ENCODE peak calls at places on chromosomes 7 and 10, in eight cellular contexts. A, P, U, Y, D, W, L and X are unnamed samples.

GRCh38 chr7:111741811-111742240 is 179.5 kb upstream of the IMMP2L start:
- DNase-seq in A (peak; percentile 64), P (peak; percentile 92), U (peak; percentile 65), Y (peak; percentile 71), D (peak; percentile 69), W (peak; percentile 86), L (no peak), X (no peak)

GRCh38 chr7:28225581-28225980 is 45.0 kb upstream of the JAZF1 start:
- DNase-seq in A (no peak), P (no peak), U (no peak), Y (no peak), D (no peak), W (no peak), L (no peak), X (no peak)

GRCh38 chr10:3186365-3186764 is 13.8 kb upstream of the PITRM1 start:
- DNase-seq in A (no peak), P (no peak), U (no peak), Y (no peak), D (no peak), W (no peak), L (no peak), X (peak; percentile 3)

GRCh38 chr10:100717166-100717565 is 28.2 kb upstream of the PAX2 start:
- DNase-seq in A (no peak), P (no peak), U (no peak), Y (no peak), D (no peak), W (no peak), L (no peak), X (no peak)

GRCh38 chr7:12157517-12157916 is 53.6 kb upstream of the TMEM106B start:
- DNase-seq in A (no peak), P (no peak), U (no peak), Y (no peak), D (no peak), W (no peak), L (no peak), X (no peak)

GRCh38 chr10:133027480-133027879 is 60.2 kb upstream of the ADGRA1 start:
- DNase-seq in A (no peak), P (no peak), U (no peak), Y (no peak), D (no peak), W (no peak), L (no peak), X (no peak)

GRCh38 chr10:42690449-42691360 is 52.3 kb upstream of the ZNF33B start:
- DNase-seq in A (no peak), P (peak; percentile 72), U (peak; percentile 80), Y (no peak), D (peak; percentile 2), W (peak; percentile 67), L (no peak), X (no peak)

GRCh38 chr10:31757374-31757773 is 171.3 kb downstream of the ARHGAP12 start:
- DNase-seq in A (no peak), P (no peak), U (no peak), Y (no peak), D (no peak), W (no peak), L (no peak), X (no peak)

GRCh38 chr7:96320437-96320836 is 1.5 kb downstream of the SLC25A13 start:
- DNase-seq in A (peak; percentile 44), P (no peak), U (no peak), Y (peak; percentile 8), D (no peak), W (peak; percentile 56), L (no peak), X (no peak)

GRCh38 chr7:54615545-54615944 is 73.4 kb downstream of the VSTM2A start:
- DNase-seq in A (no peak), P (no peak), U (no peak), Y (no peak), D (no peak), W (no peak), L (no peak), X (no peak)

GRCh38 chr10:69413221-69413865 is 3.4 kb downstream of the TACR2 start:
- DNase-seq in A (peak; percentile 53), P (peak; percentile 95), U (peak; percentile 89), Y (peak; percentile 79), D (peak; percentile 57), W (peak; percentile 80), L (peak; percentile 85), X (no peak)

GRCh38 chr10:90920986-90921643 is at the start of gene ANKRD1:
- DNase-seq in A (no peak), P (peak; percentile 83), U (peak; percentile 76), Y (peak; percentile 71), D (peak; percentile 98), W (no peak), L (peak; percentile 74), X (no peak)

GRCh38 chr7:65239707-65240352 is 133.8 kb upstream of the ZNF92 start:
- DNase-seq in A (no peak), P (peak; percentile 67), U (peak; percentile 89), Y (peak; percentile 69), D (peak; percentile 65), W (no peak), L (no peak), X (no peak)

GRCh38 chr10:35795131-35795819 is 153.2 kb upstream of the FZD8 start:
- DNase-seq in A (no peak), P (no peak), U (no peak), Y (no peak), D (peak; percentile 59), W (no peak), L (peak; percentile 59), X (no peak)

GRCh38 chr7:138091073-138091472 is 14.8 kb downstream of the AKR1D1 start:
- DNase-seq in A (no peak), P (no peak), U (no peak), Y (no peak), D (peak; percentile 67), W (no peak), L (no peak), X (no peak)

GRCh38 chr7:84799131-84799530 is 387.7 kb downstream of the SEMA3D start:
- DNase-seq in A (no peak), P (no peak), U (no peak), Y (no peak), D (no peak), W (no peak), L (no peak), X (no peak)

GRCh38 chr10:84118395-84119006 is 20.8 kb upstream of the GHITM start:
- DNase-seq in A (no peak), P (no peak), U (no peak), Y (no peak), D (peak; percentile 52), W (no peak), L (no peak), X (no peak)

GRCh38 chr10:74044419-74044818 is 46.5 kb downstream of the VCL start:
- DNase-seq in A (no peak), P (no peak), U (no peak), Y (no peak), D (no peak), W (no peak), L (no peak), X (no peak)

GRCh38 chr7:139852482-139852845 is 23.4 kb downstream of the TBXAS1 start:
- DNase-seq in A (no peak), P (no peak), U (no peak), Y (no peak), D (no peak), W (no peak), L (no peak), X (no peak)

GRCh38 chr7:135236727-135237126 is 3.1 kb downstream of the STRA8 start:
- DNase-seq in A (no peak), P (no peak), U (no peak), Y (no peak), D (no peak), W (no peak), L (no peak), X (no peak)